ENCODE peak calls at places on chromosome 21, in seven cellular contexts. A is HepG2, T is lower lobe of right lung, O is OCI-LY7, I is suprapubic skin, W is heart right ventricle, U is endothelial cell. L is an unnamed sample.

GRCh38 chr21:46393941-46394818 is 64.5 kb upstream of the DIP2A start:
- DNase-seq in U (no peak), A (peak), T (no peak), O (no peak), W (no peak), I (no peak), L (no peak)

GRCh38 chr21:33664135-33664534 is 21.8 kb downstream of the ITSN1 start:
- DNase-seq in A (no peak), I (no peak), W (no peak), O (no peak), U (no peak), T (no peak), L (no peak)

GRCh38 chr21:17370750-17371325 is 142.0 kb upstream of the CXADR start:
- DNase-seq in T (no peak), U (no peak), W (no peak), I (no peak), A (no peak), O (no peak), L (no peak)

GRCh38 chr21:41970751-41971653 is 17.2 kb upstream of the C2CD2 start:
- DNase-seq in T (no peak), O (no peak), U (no peak), A (no peak), I (peak), W (no peak), L (peak)

GRCh38 chr21:42352433-42353095 is 1.8 kb upstream of the TFF2 start:
- DNase-seq in W (no peak), O (no peak), A (no peak), T (no peak), I (peak), U (no peak), L (no peak)

GRCh38 chr21:32423846-32424535 is 11.5 kb downstream of the EVA1C start:
- DNase-seq in O (no peak), W (no peak), A (no peak), T (no peak), I (no peak), U (no peak), L (no peak)

GRCh38 chr21:37927711-37928110 is 11.5 kb upstream of the KCNJ6 start:
- DNase-seq in A (no peak), I (no peak), W (no peak), T (no peak), U (no peak), O (no peak), L (no peak)

GRCh38 chr21:35046880-35047229 is 2.2 kb downstream of the RUNX1 start:
- DNase-seq in I (no peak), T (no peak), U (peak), W (no peak), O (no peak), A (peak), L (no peak)

GRCh38 chr21:41477641-41478318 is 30.2 kb downstream of the TMPRSS2 start:
- DNase-seq in A (no peak), U (no peak), I (no peak), O (peak), W (no peak), T (no peak), L (no peak)

GRCh38 chr21:45912611-45913415 is 68.8 kb upstream of the COL6A1 start:
- DNase-seq in O (no peak), W (no peak), I (no peak), A (no peak), T (no peak), U (no peak), L (no peak)

GRCh38 chr21:29305068-29305467 is 6.3 kb downstream of the BACH1 start:
- DNase-seq in T (no peak), U (no peak), O (no peak), A (no peak), W (no peak), I (no peak), L (no peak)

GRCh38 chr21:42841156-42841915 is 38.0 kb downstream of the WDR4 start:
- DNase-seq in O (no peak), A (no peak), U (no peak), W (no peak), T (peak), I (peak), L (no peak)

GRCh38 chr21:41631564-41632461 is 123.9 kb upstream of the TMPRSS2 start:
- DNase-seq in A (no peak), O (no peak), W (no peak), U (no peak), T (peak), I (no peak), L (no peak)

GRCh38 chr21:44845418-44846200 is 27.7 kb upstream of the SUMO3 start:
- DNase-seq in U (peak), O (peak), T (peak), A (peak), W (peak), I (peak), L (peak)

GRCh38 chr21:43919871-43920801 is 55.1 kb downstream of the AGPAT3 start:
- DNase-seq in I (no peak), A (no peak), U (no peak), O (no peak), T (peak), W (no peak), L (no peak)

GRCh38 chr21:34091607-34092006 is 18.2 kb downstream of the MRPS6 start:
- DNase-seq in U (no peak), W (no peak), T (no peak), I (no peak), O (peak), A (no peak), L (no peak)

GRCh38 chr21:42383331-42383730 is 12.5 kb downstream of the TMPRSS3 start:
- DNase-seq in A (no peak), O (no peak), W (no peak), I (no peak), T (no peak), U (no peak), L (no peak)

GRCh38 chr21:27024316-27024715 is 57.4 kb upstream of the ADAMTS5 start:
- DNase-seq in I (no peak), T (no peak), W (no peak), O (no peak), A (no peak), U (no peak), L (no peak)

GRCh38 chr21:25809013-25809412 is 74.2 kb downstream of the GABPA start:
- DNase-seq in O (no peak), T (no peak), W (no peak), A (no peak), I (no peak), U (no peak), L (no peak)

DNA sequence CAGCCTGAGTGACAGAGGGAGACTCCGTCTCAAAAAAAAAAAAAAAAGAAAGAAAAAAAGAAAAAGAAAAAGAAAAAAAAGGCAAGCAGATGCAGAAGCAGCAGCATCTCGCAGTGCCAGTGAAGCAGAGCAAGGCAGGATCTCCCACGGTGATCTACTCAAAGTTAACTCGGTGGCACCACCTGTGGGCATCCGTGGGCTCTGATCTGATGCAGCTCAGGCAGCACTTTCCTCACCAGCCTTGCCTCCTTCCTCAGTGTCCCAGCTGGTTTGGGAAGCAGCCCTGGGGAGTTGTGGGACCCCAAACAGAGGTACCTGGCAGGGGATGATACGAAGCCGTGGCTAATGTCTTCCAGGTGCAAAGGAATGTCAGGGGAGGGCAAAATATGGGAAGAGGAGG is 104.3 kb upstream of the KRTAP19-8 start:
- DNase-seq in U (peak), W (no peak), O (peak), T (no peak), I (no peak), A (no peak), L (no peak)
- TF ChIP-seq CTCF in U (no peak), W (no peak), O (no peak), T (no peak), I (no peak), A (no peak), L (no peak)

GRCh38 chr21:15775981-15776380 is 46.2 kb downstream of the USP25 start:
- DNase-seq in U (no peak), W (no peak), T (no peak), A (no peak), O (no peak), I (no peak), L (no peak)

GRCh38 chr21:15772654-15773053 is 42.9 kb downstream of the USP25 start:
- DNase-seq in U (no peak), O (no peak), I (no peak), W (no peak), A (no peak), T (no peak), L (no peak)

GRCh38 chr21:15774590-15774989 is 44.8 kb downstream of the USP25 start:
- DNase-seq in T (no peak), O (no peak), U (no peak), A (no peak), W (no peak), I (no peak), L (no peak)

GRCh38 chr21:15771311-15771710 is 41.5 kb downstream of the USP25 start:
- DNase-seq in I (no peak), T (no peak), A (no peak), O (no peak), W (no peak), U (no peak), L (no peak)

GRCh38 chr21:15775291-15775690 is 45.5 kb downstream of the USP25 start:
- DNase-seq in W (no peak), A (no peak), O (no peak), I (no peak), U (peak), T (no peak), L (no peak)
- TF ChIP-seq CTCF in W (no peak), A (no peak), O (no peak), I (no peak), U (no peak), T (no peak), L (no peak)

GRCh38 chr21:30563630-30564029 is 2.5 kb upstream of the KRTAP19-7 start:
- DNase-seq in A (no peak), W (no peak), O (no peak), I (no peak), U (no peak), T (no peak), L (no peak)
- TF ChIP-seq CTCF in A (no peak), W (no peak), O (no peak), I (no peak), U (no peak), T (no peak), L (no peak)

GRCh38 chr21:36901575-36901974 is 64.9 kb downstream of the HLCS start:
- DNase-seq in W (no peak), A (no peak), O (no peak), U (no peak), T (no peak), I (no peak), L (no peak)
- TF ChIP-seq CTCF in W (no peak), A (no peak), O (no peak), U (no peak), T (no peak), I (no peak), L (no peak)

L was measured in GM13976.